ENCODE peak calls at places on chromosomes 16 and 17, in six cellular contexts. A, N, W, Y, O and E are unnamed samples.
A peak's percentile ranks its signal among the peaks of the same experiment; 100 is the strongest.

GRCh38 chr17:27919120-27919519 is 26.0 kb upstream of the LYRM9 start:
- DNase-seq in O (no peak), A (no peak), W (no peak), Y (no peak), N (no peak), E (no peak)

GRCh38 chr16:88349153-88349902 is 33.4 kb upstream of the ZNF469 start:
- DNase-seq in Y (no peak), O (no peak), N (no peak), W (no peak), A (no peak), E (no peak)

GRCh38 chr17:38915639-38915995 is 9.8 kb upstream of the LASP1NB start:
- DNase-seq in O (no peak), W (no peak), Y (no peak), N (no peak), A (no peak), E (peak; percentile 67)

GRCh38 chr17:17503566-17504130 is 7.5 kb upstream of the RASD1 start:
- DNase-seq in Y (no peak), O (no peak), N (no peak), A (no peak), W (no peak), E (no peak)

GRCh38 chr16:83019963-83020362 is 393.2 kb downstream of the CDH13 start:
- DNase-seq in Y (no peak), A (no peak), O (no peak), N (no peak), W (no peak), E (no peak)

GRCh38 chr17:40647549-40648325 is at the start of gene SMARCE1:
- DNase-seq in Y (peak; percentile 46), W (peak; percentile 69), O (peak; percentile 53), A (peak; percentile 81), N (peak; percentile 93), E (peak; percentile 90)

GRCh38 chr17:77252736-77253135 is 112.0 kb downstream of the SEC14L1 start:
- DNase-seq in Y (no peak), O (no peak), A (no peak), W (no peak), N (no peak), E (no peak)

GRCh38 chr17:73691321-73691766 is 47.1 kb upstream of the SDK2 start:
- DNase-seq in A (no peak), Y (no peak), O (no peak), N (no peak), W (no peak), E (peak; percentile 67)

GRCh38 chr17:55344514-55344997 is 77.1 kb downstream of the MMD start:
- DNase-seq in O (no peak), N (peak; percentile 45), A (no peak), W (no peak), Y (no peak), E (no peak)

GRCh38 chr17:63120406-63120805 is 154.4 kb downstream of the TANC2 start:
- DNase-seq in N (no peak), W (no peak), O (no peak), A (peak; percentile 25), Y (peak; percentile 60), E (no peak)

GRCh38 chr16:87836844-87837581 is 32.3 kb downstream of the SLC7A5 start:
- DNase-seq in O (no peak), A (no peak), N (no peak), Y (no peak), W (no peak), E (no peak)

GRCh38 chr16:87198328-87198731 is 118.9 kb downstream of the C16orf95 start:
- DNase-seq in O (no peak), Y (peak; percentile 39), A (peak; percentile 20), N (no peak), W (no peak), E (no peak)

GRCh38 chr17:20999044-20999573 is 43.7 kb downstream of the USP22 start:
- DNase-seq in W (peak; percentile 28), Y (no peak), O (no peak), N (no peak), A (peak; percentile 46), E (no peak)

GRCh38 chr17:6713918-6714271 is 726 bp upstream of the SLC13A5 start:
- DNase-seq in N (no peak), Y (no peak), W (no peak), A (no peak), O (no peak), E (peak; percentile 83)

GRCh38 chr17:31489295-31490018 is 98.0 kb downstream of the RAB11FIP4 start:
- DNase-seq in A (no peak), Y (peak; percentile 6), W (peak; percentile 96), N (no peak), O (no peak), E (no peak)

GRCh38 chr17:13750783-13751484 is 149.2 kb upstream of the HS3ST3A1 start:
- DNase-seq in Y (peak; percentile 78), N (no peak), W (no peak), O (no peak), A (no peak), E (no peak)

GRCh38 chr16:15482068-15482747 is 47.8 kb downstream of the BMERB1 start:
- DNase-seq in W (peak; percentile 74), A (peak; percentile 96), N (no peak), O (peak; percentile 4), Y (peak; percentile 94), E (peak; percentile 60)

GRCh38 chr17:48137658-48138057 is 30.1 kb downstream of the SNX11 start:
- DNase-seq in W (no peak), A (no peak), Y (no peak), O (no peak), N (no peak), E (no peak)

GRCh38 chr17:31787857-31788570 is 71.0 kb downstream of the COPRS start:
- DNase-seq in N (no peak), O (peak; percentile 85), W (peak; percentile 32), A (peak; percentile 98), Y (peak; percentile 55), E (no peak)